ENCODE peak calls at places on chromosomes 1 and 21, in four cellular contexts. D, O, Q and N are unnamed samples.

GRCh38 chr21:15250384-15250783 is 185.6 kb upstream of the NRIP1 start:
- DNase-seq in D (no peak), O (no peak), Q (no peak), N (no peak)

GRCh38 chr1:17874665-17875064 is 119.5 kb downstream of the ACTL8 start:
- DNase-seq in D (no peak), O (no peak), Q (no peak), N (peak)

GRCh38 chr1:209651148-209651547 is 1.1 kb downstream of the LAMB3 start:
- DNase-seq in D (peak), O (no peak), Q (no peak), N (peak)

GRCh38 chr1:16015960-16016901 is 1.6 kb downstream of the HSPB7 start:
- DNase-seq in D (no peak), O (no peak), Q (no peak), N (no peak)

GRCh38 chr1:67053535-67053784 is 488 bp downstream of the SLC35D1 start:
- DNase-seq in D (peak), O (no peak), Q (no peak), N (peak)

GRCh38 chr1:33455537-33456301 is 16.7 kb upstream of the ZSCAN20 start:
- DNase-seq in D (peak), O (peak), Q (peak), N (peak)

GRCh38 chr1:185960377-185961151 is 226.4 kb downstream of the HMCN1 start:
- DNase-seq in D (peak), O (peak), Q (no peak), N (no peak)

GRCh38 chr1:183043872-183044859 is 20.9 kb downstream of the LAMC1 start:
- DNase-seq in D (no peak), O (no peak), Q (no peak), N (peak)

GRCh38 chr1:201127755-201128455 is 921 bp upstream of the ASCL5 start:
- DNase-seq in D (peak), O (no peak), Q (no peak), N (no peak)

GRCh38 chr21:32403201-32403701 is 9.3 kb upstream of the EVA1C start:
- DNase-seq in D (peak), O (peak), Q (peak), N (peak)

GRCh38 chr1:219398815-219399396 is 214.0 kb downstream of the ZC3H11B start:
- DNase-seq in D (no peak), O (no peak), Q (no peak), N (no peak)

GRCh38 chr1:221141606-221142285 is 262.5 kb downstream of the HLX start:
- DNase-seq in D (no peak), O (no peak), Q (no peak), N (no peak)

GRCh38 chr21:44958471-44959191 is 18.8 kb downstream of the SLX9 start:
- DNase-seq in D (peak), O (no peak), Q (peak), N (peak)

GRCh38 chr1:222392571-222392970 is 155.3 kb downstream of the HHIPL2 start:
- DNase-seq in D (no peak), O (no peak), Q (no peak), N (no peak)

GRCh38 chr1:56566040-56566774 is 13.2 kb downstream of the PLPP3 start:
- DNase-seq in D (peak), O (no peak), Q (no peak), N (no peak)

GRCh38 chr1:35962952-35963351 is 32.0 kb downstream of the AGO3 start:
- DNase-seq in D (no peak), O (no peak), Q (no peak), N (no peak)

GRCh38 chr1:3670823-3671251 is 18.5 kb downstream of the TP73 start:
- DNase-seq in D (no peak), O (no peak), Q (no peak), N (no peak)